ENCODE peak calls at places on chromosomes 13 and 19, in six cellular contexts. Z, C, Q, N, U and W are unnamed samples.

GRCh38 chr13:32087955-32088747 is 56.6 kb downstream of the FRY start:
- DNase-seq in N (no peak), U (no peak), Z (no peak), Q (no peak), C (no peak), W (no peak)

GRCh38 chr13:97434417-97435296 is 688 bp downstream of the RAP2A start:
- DNase-seq in N (peak), Z (peak), Q (peak), U (peak), C (peak), W (no peak)

GRCh38 chr13:24066405-24067292 is 93.9 kb upstream of the SPATA13 start:
- DNase-seq in C (no peak), U (no peak), Q (no peak), Z (no peak), N (no peak), W (no peak)

GRCh38 chr13:24196593-24197197 is 36.2 kb downstream of the SPATA13 start:
- DNase-seq in C (no peak), U (no peak), Q (no peak), Z (no peak), N (no peak), W (no peak)

GRCh38 chr19:852136-853013 is at the start of gene ELANE:
- DNase-seq in U (no peak), N (no peak), Z (no peak), Q (peak), C (peak), W (no peak)

GRCh38 chr13:112200200-112200599 is 133.3 kb downstream of the SOX1 start:
- DNase-seq in Q (no peak), N (no peak), C (no peak), U (no peak), Z (no peak), W (no peak)

GRCh38 chr19:16143399-16144215 is at the start of gene HSH2D:
- DNase-seq in Q (peak), Z (peak), U (no peak), N (peak), C (peak), W (no peak)

GRCh38 chr19:54133312-54133956 is 4.1 kb upstream of the CNOT3 start:
- DNase-seq in N (no peak), Q (no peak), Z (no peak), C (no peak), U (no peak), W (no peak)

GRCh38 chr13:27411393-27411792 is 13.0 kb upstream of the GTF3A start:
- DNase-seq in Z (no peak), Q (no peak), N (no peak), U (no peak), C (no peak), W (no peak)

GRCh38 chr13:78595819-78596700 is 7.3 kb downstream of the POU4F1 start:
- DNase-seq in C (no peak), Q (no peak), Z (no peak), N (no peak), U (no peak), W (no peak)

GRCh38 chr19:52603558-52604207 is 33.6 kb downstream of the ZNF701 start:
- DNase-seq in Z (peak), N (no peak), U (no peak), Q (no peak), C (no peak), W (no peak)

GRCh38 chr13:91347996-91348905 is 764 bp downstream of the MIR17HG start:
- DNase-seq in Z (peak), C (peak), N (peak), U (peak), Q (peak), W (peak)

GRCh38 chr13:80336335-80336734 is 4.6 kb downstream of the SPRY2 start:
- DNase-seq in N (no peak), U (no peak), Q (no peak), Z (no peak), C (no peak), W (no peak)

GRCh38 chr13:91459485-91459884 is 61.1 kb downstream of the GPC5 start:
- DNase-seq in Q (no peak), Z (no peak), N (no peak), U (no peak), C (no peak), W (no peak)

GRCh38 chr19:49588370-49589122 is 2.4 kb upstream of the PRR12 start:
- DNase-seq in Q (peak), U (no peak), Z (no peak), N (no peak), C (no peak), W (no peak)

GRCh38 chr19:4866595-4867424 is 657 bp downstream of the PLIN3 start:
- DNase-seq in U (peak), Z (peak), Q (peak), C (peak), N (peak), W (no peak)
- TF ChIP-seq CTCF in U (no peak), Z (no peak), Q (no peak), C (no peak), N (no peak), W (no peak)

GRCh38 chr13:46751811-46752635 is 44.9 kb downstream of the ESD start:
- DNase-seq in N (no peak), Q (peak), U (no peak), Z (no peak), C (no peak), W (no peak)
- TF ChIP-seq CTCF in N (no peak), Q (no peak), U (no peak), Z (no peak), C (no peak), W (no peak)

DNA sequence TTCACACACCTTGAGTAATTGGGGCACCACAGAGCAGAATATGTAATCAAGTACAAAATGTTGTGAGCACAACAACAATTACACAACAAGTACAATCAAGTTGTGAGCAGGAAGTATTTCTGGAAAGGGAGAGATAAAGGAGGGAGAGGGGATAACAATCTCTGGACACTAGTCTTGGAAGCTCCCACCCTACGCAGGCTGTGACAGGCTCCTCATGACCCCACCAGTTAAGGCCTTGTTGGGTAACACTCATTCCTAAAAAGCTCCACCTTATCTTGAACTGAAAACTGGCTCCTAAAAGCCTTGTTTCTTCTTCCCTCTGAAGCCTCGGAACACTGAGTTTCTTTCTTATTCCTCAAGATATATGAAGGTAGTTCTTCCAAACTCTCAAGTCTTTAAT is 806.0 kb downstream of the UQCRFS1 start:
- DNase-seq in Q (no peak), U (no peak), Z (no peak), C (no peak), N (no peak), W (no peak)
- TF ChIP-seq CTCF in Q (no peak), U (no peak), Z (no peak), C (no peak), N (no peak), W (no peak)

DNA sequence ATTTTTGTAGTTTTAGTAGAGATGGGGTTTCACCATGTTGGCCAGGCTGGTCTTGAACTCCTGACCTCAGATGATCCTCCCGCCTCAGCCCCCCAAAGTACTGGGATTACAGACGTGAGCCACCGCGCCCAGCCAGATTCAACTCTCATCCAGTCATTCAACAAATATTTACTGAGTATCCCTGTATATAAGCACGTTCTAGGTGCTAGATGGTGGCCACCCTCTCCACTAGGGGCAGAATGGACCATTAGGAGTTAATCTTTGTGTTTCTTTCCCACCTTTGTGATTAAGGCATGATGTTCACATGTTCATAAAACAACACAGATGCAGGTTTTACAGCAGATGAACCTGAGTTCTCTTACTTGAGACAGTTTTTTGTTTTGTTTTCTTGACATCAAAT is 7.3 kb downstream of the SHKBP1 start:
- DNase-seq in Z (no peak), U (no peak), N (no peak), Q (no peak), C (no peak), W (no peak)
- TF ChIP-seq CTCF in Z (no peak), U (no peak), N (no peak), Q (no peak), C (no peak), W (no peak)

GRCh38 chr13:66205807-66206206 is 1024.3 kb downstream of the PCDH9 start:
- DNase-seq in Q (no peak), C (no peak), U (no peak), Z (no peak), N (no peak), W (no peak)

GRCh38 chr13:66195238-66195637 is 1034.9 kb downstream of the PCDH9 start:
- DNase-seq in N (no peak), C (no peak), U (no peak), Z (no peak), Q (no peak), W (no peak)

GRCh38 chr13:66200555-66200954 is 1029.6 kb downstream of the PCDH9 start:
- DNase-seq in N (no peak), C (no peak), U (no peak), Z (no peak), Q (no peak), W (no peak)
- TF ChIP-seq CTCF in N (no peak), C (no peak), U (no peak), Z (no peak), Q (no peak), W (no peak)

DNA sequence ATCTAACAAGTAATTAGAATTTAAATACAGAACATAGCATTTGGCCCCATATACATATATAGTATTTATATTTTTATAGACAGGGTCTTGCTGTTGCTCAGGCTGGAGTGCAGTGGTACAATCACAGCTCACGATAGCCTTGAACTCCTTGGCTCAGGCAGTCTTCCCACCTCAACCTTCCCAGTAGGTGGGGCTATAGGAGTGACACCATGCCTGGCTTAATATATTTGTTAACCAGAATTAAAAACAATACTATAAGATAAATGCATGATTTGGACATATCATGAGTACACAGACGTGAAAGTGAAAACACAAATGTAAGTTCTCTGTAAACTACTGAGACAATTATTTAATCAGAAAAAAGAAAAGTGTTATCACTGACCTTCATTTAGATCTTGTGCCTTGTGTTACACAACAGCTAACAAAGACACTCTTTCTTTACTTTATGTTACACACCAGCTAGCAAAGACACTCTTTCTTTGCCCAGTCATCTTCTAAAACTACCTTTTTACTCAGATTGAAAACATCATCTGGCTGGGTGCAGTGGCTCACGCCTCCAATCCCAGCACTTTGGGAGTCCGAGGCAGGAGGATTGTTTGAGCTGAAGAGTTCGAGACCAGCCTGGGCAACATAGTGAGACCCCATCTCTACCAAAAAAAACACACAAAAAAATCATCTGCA is 22.6 kb downstream of the CARS2 start:
- DNase-seq in N (no peak), Z (no peak), U (no peak), C (no peak), Q (no peak), W (no peak)
- TF ChIP-seq CTCF in N (peak), Z (peak), U (no peak), C (peak), Q (peak), W (no peak)

DNA sequence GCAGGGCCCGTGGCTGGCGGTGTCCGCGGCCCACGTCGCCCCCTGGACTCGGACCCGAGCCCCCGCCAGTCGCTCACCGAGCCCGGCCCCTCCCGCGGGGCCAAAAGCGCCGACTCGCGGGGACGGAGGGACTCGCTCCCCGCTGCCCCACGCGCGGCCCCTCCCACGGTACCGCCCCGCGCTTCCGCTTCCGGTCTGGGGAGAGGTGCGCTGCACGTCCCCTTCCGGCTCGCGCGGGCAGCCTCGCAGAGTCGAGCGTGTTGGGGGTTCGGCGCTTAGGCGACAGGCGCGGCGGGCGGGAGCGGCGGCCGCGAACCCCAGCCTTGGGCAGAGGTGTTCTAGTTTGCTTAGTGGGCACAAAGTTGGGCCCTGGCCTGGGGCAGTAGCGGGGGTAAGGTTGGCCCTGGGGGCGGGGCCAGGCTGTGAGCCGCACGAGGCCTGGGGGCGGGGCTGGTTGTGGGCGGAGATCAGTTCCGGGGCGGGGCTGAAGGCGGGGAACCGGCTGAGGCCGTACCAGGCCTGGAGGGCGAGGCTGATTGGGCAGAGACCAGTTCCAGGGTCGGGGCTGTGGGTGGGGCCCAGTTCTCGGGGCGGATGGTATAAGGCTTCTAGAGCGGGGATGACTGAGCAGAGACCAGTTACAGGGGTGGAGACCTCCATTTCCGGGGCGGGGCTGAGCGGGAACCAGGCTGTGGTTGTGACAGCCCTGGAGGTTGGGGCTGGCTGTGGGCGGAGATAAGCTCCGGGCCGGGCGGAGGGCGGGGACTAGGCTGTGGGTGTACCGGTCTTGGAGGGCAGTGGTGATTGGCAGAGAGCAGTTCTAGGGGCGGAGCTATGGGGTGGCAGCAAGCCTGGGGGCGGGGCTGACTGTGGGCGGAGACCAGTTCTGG is at the start of the genes MBD3L1 and ZNF558:
- DNase-seq in U (peak), Z (peak), N (peak), Q (peak), C (peak), W (peak)
- TF ChIP-seq CTCF in U (no peak), Z (peak), N (peak), Q (no peak), C (peak), W (no peak)

DNA sequence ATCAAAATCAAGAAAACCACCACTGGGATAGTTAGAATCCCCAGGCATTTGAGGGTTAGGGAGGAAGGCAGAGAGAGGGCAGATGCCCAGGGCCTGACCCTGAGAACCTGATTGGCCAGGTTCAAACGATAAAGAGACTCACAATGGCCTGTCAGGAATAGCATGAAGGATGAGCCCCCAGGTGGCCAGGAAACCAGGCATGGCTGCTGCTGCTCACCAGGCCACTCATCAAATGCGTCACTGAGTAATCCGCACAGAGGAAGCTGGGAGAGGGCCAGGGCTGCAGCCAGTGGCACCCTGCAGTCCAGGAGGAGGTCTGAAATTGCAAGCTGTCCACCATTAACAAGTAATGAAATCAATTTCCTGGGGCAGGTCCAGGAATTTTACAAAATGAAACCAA is 111.3 kb downstream of the KATNAL1 start:
- DNase-seq in Q (no peak), U (no peak), Z (no peak), C (no peak), N (no peak), W (no peak)
- TF ChIP-seq CTCF in Q (no peak), U (no peak), Z (no peak), C (no peak), N (no peak), W (no peak)

DNA sequence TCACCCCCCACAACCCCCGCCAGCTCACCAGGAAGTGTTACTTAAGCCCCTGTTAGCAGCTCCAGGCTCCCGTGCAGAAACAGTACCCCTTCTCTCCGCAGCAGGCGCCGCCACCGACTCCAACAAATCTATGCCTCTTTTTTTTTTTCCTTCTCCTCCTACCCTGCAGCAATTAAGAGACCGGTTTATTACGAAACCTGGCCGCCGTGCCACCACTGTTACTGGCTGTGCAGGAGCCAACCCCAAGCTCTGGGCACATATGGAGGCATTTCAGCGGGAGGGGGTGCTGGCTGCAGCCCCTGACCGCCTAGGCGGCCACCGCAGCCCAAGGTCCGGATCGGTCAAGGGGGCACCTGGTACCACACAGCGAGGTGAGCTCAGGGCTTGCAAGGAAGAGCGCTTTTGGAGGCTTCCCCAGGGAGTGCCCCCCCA is 2.4 kb downstream of the GADD45B start:
- DNase-seq in C (peak), N (peak), Q (peak), U (peak), Z (peak), W (peak)
- TF ChIP-seq CTCF in C (no peak), N (peak), Q (peak), U (peak), Z (peak), W (no peak)